ENCODE peak calls at places on chromosome 2, in seven cellular contexts. I is colonic mucosa, F is breast epithelium, E is HCT116, L is stomach, A is lower leg skin, X is testis. M is an unnamed sample.

GRCh38 chr2:64141711-64142405 is 2.4 kb downstream of the PELI1 start:
- DNase-seq in I (no peak), F (no peak), E (no peak), L (no peak), A (no peak), X (no peak), M (peak; percentile 53)

GRCh38 chr2:166651991-166652390 is 157.9 kb upstream of the SCN7A start:
- DNase-seq in I (no peak), F (no peak), E (no peak), L (no peak), A (no peak), X (no peak), M (no peak)

GRCh38 chr2:47267389-47268086 is 112.4 kb upstream of the STPG4 start:
- DNase-seq in I (no peak), F (no peak), E (no peak), L (no peak), A (no peak), X (no peak), M (peak; percentile 68)

GRCh38 chr2:47014564-47015051 is 99.0 kb upstream of the MCFD2 start:
- DNase-seq in I (no peak), F (no peak), E (no peak), L (no peak), A (no peak), X (no peak), M (no peak)

GRCh38 chr2:7845332-7845731 is 836.5 kb upstream of the ID2 start:
- DNase-seq in I (no peak), F (no peak), E (no peak), L (no peak), A (no peak), X (no peak), M (peak; percentile 73)

GRCh38 chr2:216341151-216341550 is 31.1 kb downstream of the MARCHF4 start:
- DNase-seq in I (no peak), F (no peak), E (no peak), L (no peak), A (no peak), X (no peak), M (peak; percentile 29)

GRCh38 chr2:218091743-218092142 is 22.7 kb downstream of the RUFY4 start:
- DNase-seq in I (no peak), F (no peak), E (no peak), L (no peak), A (no peak), X (no peak), M (no peak)

GRCh38 chr2:140893685-140894084 is 1237.1 kb downstream of the LRP1B start:
- DNase-seq in I (no peak), F (no peak), E (no peak), L (no peak), A (no peak), X (no peak), M (peak; percentile 69)

GRCh38 chr2:12817870-12818269 is 101.1 kb downstream of the TRIB2 start:
- DNase-seq in I (no peak), F (no peak), E (no peak), L (no peak), A (no peak), X (no peak), M (no peak)

GRCh38 chr2:217650229-217650628 is 352.6 kb downstream of the TNS1 start:
- DNase-seq in I (no peak), F (no peak), E (peak; percentile 43), L (no peak), A (no peak), X (no peak), M (no peak)

GRCh38 chr2:88355486-88355885 is 97.0 kb downstream of the FOXI3 start:
- DNase-seq in I (no peak), F (no peak), E (no peak), L (no peak), A (peak; percentile 17), X (no peak), M (no peak)

GRCh38 chr2:218975060-218975777 is 9.8 kb downstream of the FEV start:
- DNase-seq in I (peak; percentile 59), F (no peak), E (no peak), L (no peak), A (no peak), X (no peak), M (no peak)

GRCh38 chr2:74700643-74701377 is 46.8 kb downstream of the SEMA4F start:
- DNase-seq in I (no peak), F (no peak), E (no peak), L (no peak), A (no peak), X (no peak), M (no peak)

GRCh38 chr2:133264951-133265949 is 303.0 kb downstream of the NCKAP5 start:
- DNase-seq in I (peak; percentile 36), F (no peak), E (no peak), L (peak; percentile 65), A (no peak), X (peak; percentile 81), M (no peak)

GRCh38 chr2:133266926-133267590 is 301.2 kb downstream of the NCKAP5 start:
- DNase-seq in I (no peak), F (no peak), E (no peak), L (no peak), A (no peak), X (peak; percentile 46), M (no peak)

GRCh38 chr2:133266075-133266925 is 302.0 kb downstream of the NCKAP5 start:
- DNase-seq in I (no peak), F (no peak), E (no peak), L (peak; percentile 27), A (peak; percentile 85), X (peak; percentile 54), M (peak; percentile 19)

GRCh38 chr2:133262888-133263287 is 305.4 kb downstream of the NCKAP5 start:
- DNase-seq in I (no peak), F (no peak), E (no peak), L (no peak), A (no peak), X (no peak), M (peak; percentile 22)
- TF ChIP-seq CTCF in I (no peak), F (no peak), E (no peak), L (no peak), A (no peak), X (no peak), M (peak; percentile 33)

GRCh38 chr2:21020031-21020667 is 23.7 kb downstream of the APOB start:
- DNase-seq in I (no peak), F (no peak), E (no peak), L (no peak), A (no peak), X (no peak), M (no peak)
- H3K4me3 ChIP-seq in I (no peak overlapping the region), F (no peak overlapping the region), E (no peak overlapping the region), L (no peak overlapping the region), A (no peak overlapping the region), X (no peak overlapping the region), M (no peak overlapping the region)

GRCh38 chr2:145186303-145186702 is 666.4 kb upstream of the ZEB2 start:
- DNase-seq in I (no peak), F (no peak), E (no peak), L (no peak), A (no peak), X (no peak), M (no peak)
- TF ChIP-seq CTCF in I (no peak), F (no peak), E (peak; percentile 40), L (no peak), A (no peak), X (peak; percentile 8), M (no peak)

GRCh38 chr2:10300997-10301945 is 1.4 kb upstream of the HPCAL1 start:
- DNase-seq in I (peak; percentile 70), F (no peak), E (no peak), L (no peak), A (no peak), X (no peak), M (no peak)
- H3K4me3 ChIP-seq in I (no peak overlapping the region), F (no peak overlapping the region), E (no peak overlapping the region), L (no peak overlapping the region), A (no peak overlapping the region), X (no peak overlapping the region), M (no peak overlapping the region)

GRCh38 chr2:54100772-54101171 is 14.6 kb upstream of the ACYP2 start:
- DNase-seq in I (no peak), F (no peak), E (no peak), L (no peak), A (no peak), X (no peak), M (no peak)

GRCh38 chr2:54099834-54100595 is 15.4 kb upstream of the ACYP2 start:
- DNase-seq in I (no peak), F (no peak), E (no peak), L (no peak), A (no peak), X (no peak), M (no peak)

GRCh38 chr2:54107455-54107764 is 8.0 kb upstream of the ACYP2 start:
- DNase-seq in I (no peak), F (no peak), E (no peak), L (no peak), A (no peak), X (no peak), M (no peak)

GRCh38 chr2:54106631-54107454 is 8.6 kb upstream of the ACYP2 start:
- DNase-seq in I (peak; percentile 38), F (no peak), E (peak; percentile 53), L (peak; percentile 31), A (no peak), X (peak; percentile 51), M (peak; percentile 64)

DNA sequence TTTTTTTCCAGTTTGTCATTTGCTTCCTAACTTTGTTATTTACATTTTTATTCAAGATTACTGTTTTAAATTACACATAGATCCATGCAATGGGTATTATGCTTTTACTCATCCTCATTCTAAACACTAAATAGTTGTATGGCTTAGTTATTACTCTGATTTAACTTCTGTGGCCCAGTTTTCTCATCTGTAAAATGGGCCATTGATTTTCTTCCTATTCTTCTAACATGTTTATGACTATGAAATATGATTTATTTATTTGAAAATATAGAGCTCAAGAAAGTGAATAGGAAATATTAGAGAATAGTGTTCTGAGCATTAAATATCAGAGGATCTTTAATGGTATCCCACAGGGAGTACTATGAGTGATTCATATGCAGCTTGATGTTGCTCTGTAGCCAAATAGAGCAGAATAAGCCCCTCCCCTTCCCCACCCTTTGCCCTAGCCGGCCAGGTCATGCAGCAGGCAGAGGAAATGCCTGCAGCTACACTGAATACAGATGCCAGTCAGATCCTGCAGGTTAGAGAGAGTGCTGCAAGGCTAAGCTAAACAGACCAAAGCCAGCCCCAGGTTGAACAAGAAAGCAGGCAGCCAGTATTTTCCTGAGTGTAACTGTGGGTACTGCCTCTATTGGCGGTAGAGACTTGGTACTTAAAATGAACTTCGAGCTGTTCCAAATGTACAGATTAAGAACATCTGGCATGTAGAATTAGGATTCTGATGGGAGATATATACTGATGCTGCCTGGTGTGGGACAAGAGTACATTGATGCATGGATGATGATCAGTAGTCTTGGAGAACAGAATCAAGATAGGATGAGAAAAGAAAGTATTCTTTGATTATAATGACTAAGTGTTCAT is 11.7 kb upstream of the ACYP2 start:
- DNase-seq in I (peak; percentile 56), F (no peak), E (peak; percentile 34), L (peak; percentile 47), A (no peak), X (no peak), M (peak; percentile 69)
- TF ChIP-seq CTCF in I (no peak), F (peak; percentile 33), E (no peak), L (no peak), A (no peak), X (no peak), M (no peak)

DNA sequence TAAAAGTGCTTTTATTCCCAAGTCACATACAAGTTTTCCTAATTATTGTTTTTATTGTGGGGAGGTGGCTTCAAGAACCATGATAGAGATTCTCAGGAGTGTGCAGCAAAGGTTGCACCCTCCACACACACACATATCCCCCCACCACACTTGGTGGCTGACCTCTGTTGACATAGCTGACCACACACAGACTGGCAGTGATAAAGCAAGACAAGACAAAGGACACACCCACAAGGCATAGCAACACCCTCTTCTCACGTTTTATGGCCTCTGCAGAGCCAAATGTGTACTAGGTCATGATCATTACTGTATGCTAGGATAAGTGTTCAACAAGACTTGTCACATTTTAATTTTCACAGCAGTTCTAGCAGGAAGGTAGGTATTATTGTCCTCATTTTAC is 143.0 kb upstream of the EPC2 start:
- DNase-seq in I (no peak), F (no peak), E (no peak), L (no peak), A (no peak), X (no peak), M (no peak)
- H3K4me3 ChIP-seq in I (no peak overlapping the region), F (no peak overlapping the region), E (no peak overlapping the region), L (no peak overlapping the region), A (no peak overlapping the region), X (no peak overlapping the region), M (no peak overlapping the region)

M was measured in astrocyte of the spinal cord.